ENCODE peak calls at places on chromosomes 3 and 15, in seven cellular contexts. A is T-helper 2 cell, T is LoVo, J is NCI-H1930, I is H54, R is A673, U is hypothalamus. W is an unnamed sample.

GRCh38 chr15:25177955-25178801 is 223.4 kb downstream of the SNRPN start:
- DNase-seq in A (no peak), T (no peak), J (no peak), I (no peak), R (no peak), U (no peak), W (no peak)

GRCh38 chr3:123275691-123276090 is 73.9 kb downstream of the SEC22A start:
- DNase-seq in A (no peak), T (no peak), J (no peak), I (no peak), R (no peak), U (no peak), W (no peak)

GRCh38 chr3:117706037-117706436 is 996.5 kb downstream of the TUSC7 start:
- DNase-seq in A (no peak), T (no peak), J (no peak), I (no peak), R (no peak), U (no peak), W (no peak)

GRCh38 chr15:47409601-47410000 is 307.7 kb upstream of the SEMA6D start:
- DNase-seq in A (no peak), T (peak; percentile 22), J (no peak), I (no peak), R (no peak), U (no peak), W (no peak)

GRCh38 chr3:127035672-127036071 is 52.8 kb downstream of the PLXNA1 start:
- DNase-seq in A (no peak), T (peak; percentile 37), J (no peak), I (peak; percentile 98), R (no peak), U (no peak), W (no peak)

GRCh38 chr3:49471856-49472495 is 1.9 kb downstream of the DAG1 start:
- DNase-seq in A (no peak), T (no peak), J (no peak), I (no peak), R (no peak), U (no peak), W (no peak)

GRCh38 chr3:49022751-49023171 is 840 bp downstream of the NDUFAF3 start:
- DNase-seq in A (no peak), T (no peak), J (no peak), I (no peak), R (no peak), U (no peak), W (peak; percentile 11)

GRCh38 chr15:94855409-94856266 is 624.3 kb downstream of the MCTP2 start:
- DNase-seq in A (no peak), T (no peak), J (no peak), I (no peak), R (no peak), U (no peak), W (peak; percentile 82)

GRCh38 chr3:111695584-111696213 is 100.6 kb upstream of the ZBED2 start:
- DNase-seq in A (no peak), T (peak; percentile 24), J (no peak), I (no peak), R (peak; percentile 13), U (no peak), W (no peak)

GRCh38 chr3:196220587-196220986 is 4.3 kb downstream of the SLC51A start:
- DNase-seq in A (no peak), T (no peak), J (no peak), I (no peak), R (no peak), U (no peak), W (no peak)

GRCh38 chr15:74525328-74525727 is 15.7 kb upstream of the ARID3B start:
- DNase-seq in A (no peak), T (no peak), J (no peak), I (no peak), R (no peak), U (no peak), W (no peak)

GRCh38 chr15:61339526-61339925 is 110.4 kb upstream of the RORA start:
- DNase-seq in A (no peak), T (no peak), J (no peak), I (no peak), R (no peak), U (no peak), W (no peak)